ENCODE peak calls at places on chromosomes 13 and 19, in ten cellular contexts. O is HT-29; V is effector memory CD4-positive, alpha-beta T cell; Q is GM10248; G is HT1080; T is SK-MEL-5; B is WTC11; J is ACHN; N is GOT3; Z is kidney epithelial cell. R is an unnamed sample.

GRCh38 chr19:1864480-1865171 is 1.2 kb upstream of the KLF16 start:
- DNase-seq in V (no peak), B (peak), Q (peak), N (no peak), O (peak), G (peak), J (peak), T (peak), Z (no peak), R (peak)

GRCh38 chr19:22893855-22894270 is 61.8 kb downstream of the ZNF723 start:
- DNase-seq in N (no peak), Q (no peak), G (no peak), J (no peak), T (no peak), Z (no peak), O (no peak), V (no peak), B (no peak), R (no peak)

GRCh38 chr19:4379383-4380253 is 20.7 kb downstream of the SH3GL1 start:
- DNase-seq in Q (peak), N (no peak), G (peak), B (no peak), T (no peak), V (no peak), Z (peak), J (peak), O (peak), R (peak)

GRCh38 chr13:112168771-112169170 is 101.8 kb downstream of the SOX1 start:
- DNase-seq in Z (no peak), N (no peak), B (no peak), V (no peak), T (no peak), Q (no peak), J (no peak), O (no peak), G (no peak), R (no peak)

GRCh38 chr19:6590458-6591319 is at the start of gene CD70:
- DNase-seq in T (no peak), G (peak), B (peak), Q (peak), Z (no peak), O (no peak), N (peak), J (peak), V (peak), R (peak)

GRCh38 chr19:47253467-47253881 is 2.9 kb upstream of the CCDC9 start:
- DNase-seq in T (no peak), Z (peak), V (no peak), J (peak), Q (no peak), N (no peak), O (peak), G (peak), B (no peak), R (no peak)

GRCh38 chr13:50320297-50320862 is 305.1 kb downstream of the KCNRG start:
- DNase-seq in T (no peak), B (no peak), V (no peak), O (peak), G (peak), J (peak), Z (peak), Q (no peak), N (no peak), R (no peak)

GRCh38 chr19:36605839-36606478 is 846 bp downstream of the ZNF382 start:
- DNase-seq in Z (no peak), T (no peak), Q (peak), O (no peak), J (no peak), G (no peak), V (no peak), B (no peak), N (no peak), R (no peak)

GRCh38 chr13:51044023-51044665 is 66.9 kb downstream of the C13orf42 start:
- DNase-seq in O (peak), B (peak), N (no peak), Q (no peak), G (no peak), V (no peak), J (no peak), Z (no peak), T (no peak), R (no peak)

GRCh38 chr13:37656247-37656940 is 57.8 kb upstream of the POSTN start:
- DNase-seq in O (no peak), Q (no peak), T (no peak), B (no peak), J (peak), N (peak), V (no peak), G (peak), Z (peak), R (no peak)

GRCh38 chr13:73063166-73063565 is 4.4 kb downstream of the KLF5 start:
- DNase-seq in B (no peak), G (no peak), T (no peak), V (no peak), Z (no peak), O (peak), N (no peak), J (no peak), Q (no peak), R (no peak)

GRCh38 chr19:4452230-4452990 is 5.2 kb downstream of the UBXN6 start:
- DNase-seq in Z (no peak), T (no peak), V (no peak), G (no peak), N (no peak), J (no peak), Q (no peak), B (no peak), O (no peak), R (no peak)

GRCh38 chr19:57830071-57830602 is at the start of gene ZNF587B:
- DNase-seq in G (peak), Z (no peak), O (peak), N (no peak), V (no peak), Q (no peak), J (peak), T (no peak), B (peak), R (no peak)

GRCh38 chr13:111388851-111389500 is 68.5 kb downstream of the TEX29 start:
- DNase-seq in N (no peak), J (no peak), V (no peak), G (no peak), O (no peak), Q (no peak), Z (no peak), T (no peak), B (no peak), R (no peak)